ENCODE peak calls at places on chromosomes 4 and X, in eight cellular contexts. W, T, K, N, S, U, B and V are unnamed samples.

GRCh38 chr4:42781325-42781724 is 111.2 kb upstream of the GRXCR1 start:
- DNase-seq in W (no peak), B (no peak), T (no peak), S (no peak), N (no peak), U (no peak), K (no peak), V (no peak)

GRCh38 chrX:13341491-13342101 is 21.7 kb upstream of the ATXN3L start:
- DNase-seq in N (no peak), S (no peak), T (no peak), U (no peak), K (no peak), W (no peak), B (no peak), V (no peak)

GRCh38 chrX:155071694-155072215 is 447 bp downstream of the BRCC3 start:
- DNase-seq in S (no peak), B (no peak), U (no peak), T (no peak), N (no peak), K (no peak), W (no peak), V (no peak)

GRCh38 chr4:79964715-79965345 is 108.2 kb downstream of the ANTXR2 start:
- DNase-seq in B (no peak), W (no peak), S (no peak), K (no peak), T (peak; percentile 33), U (no peak), N (no peak), V (no peak)

GRCh38 chr4:8332891-8333331 is 63.4 kb downstream of the HTRA3 start:
- DNase-seq in B (no peak), T (no peak), N (peak; percentile 8), U (no peak), S (peak; percentile 57), K (no peak), W (no peak), V (no peak)

GRCh38 chr4:154529737-154530136 is 20.5 kb downstream of the PLRG1 start:
- DNase-seq in B (no peak), K (no peak), N (no peak), S (peak; percentile 11), W (no peak), U (no peak), T (no peak), V (no peak)

GRCh38 chr4:158958489-158959270 is 144.2 kb upstream of the RAPGEF2 start:
- DNase-seq in S (no peak), U (no peak), T (no peak), W (no peak), K (no peak), N (no peak), B (no peak), V (no peak)

GRCh38 chr4:158824425-158825274 is 55.8 kb downstream of the FNIP2 start:
- DNase-seq in S (no peak), W (no peak), T (no peak), U (no peak), N (peak; percentile 61), B (no peak), K (no peak), V (no peak)

GRCh38 chr4:169136796-169137554 is 126.9 kb upstream of the CBR4 start:
- DNase-seq in U (no peak), S (no peak), B (no peak), N (no peak), W (no peak), T (no peak), K (no peak), V (no peak)

GRCh38 chr4:123776267-123776666 is 379.7 kb downstream of the SPRY1 start:
- DNase-seq in W (no peak), T (no peak), K (no peak), N (no peak), B (no peak), S (no peak), U (no peak), V (no peak)

GRCh38 chr4:38659346-38659745 is 4.7 kb upstream of the KLF3 start:
- DNase-seq in K (no peak), T (no peak), B (no peak), U (no peak), W (no peak), S (no peak), N (no peak), V (no peak)

GRCh38 chr4:185896832-185897475 is 85.0 kb upstream of the SORBS2 start:
- DNase-seq in W (no peak), N (no peak), T (no peak), K (no peak), S (no peak), B (no peak), U (no peak), V (no peak)

GRCh38 chr4:106898621-106899230 is 137.4 kb downstream of the DKK2 start:
- DNase-seq in W (no peak), B (no peak), N (no peak), U (no peak), K (no peak), S (no peak), T (peak; percentile 50), V (no peak)

GRCh38 chr4:87620086-87620485 is 11.8 kb downstream of the DSPP start:
- DNase-seq in W (no peak), T (no peak), U (no peak), B (no peak), N (no peak), K (no peak), S (no peak), V (no peak)

GRCh38 chr4:779555-779954 is 46.4 kb downstream of the CPLX1 start:
- DNase-seq in B (no peak), K (no peak), U (no peak), T (no peak), N (no peak), W (no peak), S (no peak), V (no peak)

GRCh38 chr4:4819213-4819606 is 40.3 kb upstream of the MSX1 start:
- DNase-seq in U (no peak), W (no peak), S (no peak), B (no peak), K (no peak), T (no peak), N (no peak), V (no peak)
- H3K9me3 ChIP-seq in U (no peaks in the 10 kb centered on the region), W (no peaks in the 10 kb centered on the region), S (no peaks in the 10 kb centered on the region), B (no peaks in the 10 kb centered on the region), K (no peaks in the 10 kb centered on the region), T (peaks cover 3% of the 10 kb centered on the region), N (peaks cover 16% of the 10 kb centered on the region), V (no peaks in the 10 kb centered on the region)

DNA sequence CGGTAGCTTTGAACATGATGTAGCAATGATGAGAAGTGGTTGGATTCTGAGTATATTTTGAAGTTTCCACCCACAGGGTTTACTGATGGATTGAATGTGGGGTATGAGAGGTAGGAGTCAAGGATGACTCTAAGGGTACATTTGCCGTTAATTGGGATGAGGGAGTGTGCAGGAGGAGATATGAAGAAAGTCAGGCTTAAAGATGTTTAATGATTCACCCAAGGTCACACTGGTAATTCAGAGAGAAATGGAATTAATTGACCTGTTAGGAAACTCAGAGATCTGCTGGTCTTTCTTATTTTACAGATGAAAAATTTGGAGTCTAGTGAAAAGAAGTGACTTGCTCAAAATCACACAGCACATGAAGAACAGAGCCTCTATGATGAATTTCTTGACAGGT is 390.7 kb downstream of the GBA3 start:
- DNase-seq in K (no peak), T (no peak), B (no peak), S (no peak), N (no peak), U (no peak), W (no peak), V (no peak)
- H3K9me3 ChIP-seq in K (peaks cover 7% of the 10 kb centered on the region), T (peaks cover 4% of the 10 kb centered on the region), B (no peaks in the 10 kb centered on the region), S (no peaks in the 10 kb centered on the region), N (peaks cover 24% of the 10 kb centered on the region), U (no peaks in the 10 kb centered on the region), W (peaks cover 13% of the 10 kb centered on the region), V (no peaks in the 10 kb centered on the region)

GRCh38 chrX:136031626-136032025 is 46.4 kb downstream of the SLC9A6 start:
- DNase-seq in B (no peak), K (no peak), T (no peak), W (no peak), S (no peak), U (no peak), N (no peak), V (no peak)
- H3K9me3 ChIP-seq in B (no peaks in the 10 kb centered on the region), K (no peaks in the 10 kb centered on the region), T (no peaks in the 10 kb centered on the region), W (no peaks in the 10 kb centered on the region), S (no peaks in the 10 kb centered on the region), U (no peaks in the 10 kb centered on the region), N (no peaks in the 10 kb centered on the region), V (no peaks in the 10 kb centered on the region)

GRCh38 chrX:102624105-102624504 is 24.8 kb downstream of the ARMCX5 start:
- DNase-seq in W (no peak), B (no peak), U (no peak), S (no peak), T (no peak), N (no peak), K (no peak), V (no peak)
- H3K9me3 ChIP-seq in W (peaks cover 7% of the 10 kb centered on the region), B (no peaks in the 10 kb centered on the region), U (no peaks in the 10 kb centered on the region), S (no peaks in the 10 kb centered on the region), T (no peaks in the 10 kb centered on the region), N (peaks cover 12% of the 10 kb centered on the region), K (no peaks in the 10 kb centered on the region), V (peaks cover 3% of the 10 kb centered on the region)